ENCODE peak calls at places on chromosome 2, in six cellular contexts. One of them, this sample, is unnamed.

GRCh38 chr2:150997702-150998480 is 263.8 kb downstream of the RBM43 start:
- DNase-seq in stomach: no peak
- DNase-seq in left lung: no peak
- DNase-seq in PC-9: no peak
- DNase-seq in cardiac fibroblast: no peak
- DNase-seq in kidney epithelial cell: no peak
- DNase-seq in this sample: no peak

GRCh38 chr2:217691920-217692666 is 310.7 kb downstream of the TNS1 start:
- DNase-seq in kidney epithelial cell: no peak
- DNase-seq in PC-9: no peak
- DNase-seq in cardiac fibroblast: peak
- DNase-seq in left lung: no peak
- DNase-seq in stomach: no peak
- DNase-seq in this sample: no peak

GRCh38 chr2:184527058-184527457 is 71.3 kb upstream of the ZNF804A start:
- DNase-seq in kidney epithelial cell: no peak
- DNase-seq in left lung: no peak
- DNase-seq in PC-9: no peak
- DNase-seq in stomach: no peak
- DNase-seq in cardiac fibroblast: no peak
- DNase-seq in this sample: no peak

GRCh38 chr2:26395394-26395793 is 6.3 kb upstream of the DRC1 start:
- DNase-seq in stomach: no peak
- DNase-seq in left lung: no peak
- DNase-seq in cardiac fibroblast: no peak
- DNase-seq in kidney epithelial cell: no peak
- DNase-seq in PC-9: no peak
- DNase-seq in this sample: no peak

GRCh38 chr2:161077367-161078210 is 82.6 kb upstream of the TANK start:
- DNase-seq in PC-9: no peak
- DNase-seq in left lung: peak
- DNase-seq in cardiac fibroblast: peak
- DNase-seq in kidney epithelial cell: no peak
- DNase-seq in stomach: no peak
- DNase-seq in this sample: no peak

GRCh38 chr2:11842324-11842723 is 95.9 kb downstream of the LPIN1 start:
- DNase-seq in kidney epithelial cell: no peak
- DNase-seq in left lung: no peak
- DNase-seq in PC-9: no peak
- DNase-seq in stomach: peak
- DNase-seq in cardiac fibroblast: peak
- DNase-seq in this sample: no peak

GRCh38 chr2:118991554-118991953 is 49.6 kb downstream of the MARCO start:
- DNase-seq in left lung: no peak
- DNase-seq in kidney epithelial cell: no peak
- DNase-seq in cardiac fibroblast: no peak
- DNase-seq in PC-9: no peak
- DNase-seq in stomach: peak
- DNase-seq in this sample: no peak

GRCh38 chr2:13545320-13545719 is 828.6 kb downstream of the TRIB2 start:
- DNase-seq in stomach: no peak
- DNase-seq in PC-9: peak
- DNase-seq in cardiac fibroblast: no peak
- DNase-seq in kidney epithelial cell: no peak
- DNase-seq in left lung: no peak
- DNase-seq in this sample: no peak

GRCh38 chr2:60474301-60474700 is 79.2 kb downstream of the BCL11A start:
- DNase-seq in left lung: no peak
- DNase-seq in stomach: no peak
- DNase-seq in PC-9: no peak
- DNase-seq in cardiac fibroblast: no peak
- DNase-seq in kidney epithelial cell: no peak
- DNase-seq in this sample: no peak

GRCh38 chr2:208062113-208062512 is 36.8 kb upstream of the PLEKHM3 start:
- DNase-seq in left lung: no peak
- DNase-seq in stomach: no peak
- DNase-seq in PC-9: peak
- DNase-seq in kidney epithelial cell: no peak
- DNase-seq in cardiac fibroblast: no peak
- DNase-seq in this sample: no peak

GRCh38 chr2:54666131-54666637 is 57.3 kb upstream of the EML6 start:
- DNase-seq in stomach: peak
- DNase-seq in PC-9: no peak
- DNase-seq in cardiac fibroblast: peak
- DNase-seq in kidney epithelial cell: no peak
- DNase-seq in left lung: no peak
- DNase-seq in this sample: peak

GRCh38 chr2:23503097-23503496 is 118.1 kb downstream of the KLHL29 start:
- DNase-seq in kidney epithelial cell: no peak
- DNase-seq in stomach: no peak
- DNase-seq in left lung: no peak
- DNase-seq in cardiac fibroblast: no peak
- DNase-seq in PC-9: no peak
- DNase-seq in this sample: no peak

GRCh38 chr2:232529806-232530547 is 4.0 kb downstream of the CHRND start:
- DNase-seq in left lung: no peak
- DNase-seq in cardiac fibroblast: no peak
- DNase-seq in kidney epithelial cell: no peak
- DNase-seq in stomach: no peak
- DNase-seq in PC-9: no peak
- DNase-seq in this sample: no peak

GRCh38 chr2:37068671-37069070 is 15.5 kb downstream of the HEATR5B start:
- DNase-seq in kidney epithelial cell: no peak
- DNase-seq in left lung: no peak
- DNase-seq in PC-9: no peak
- DNase-seq in stomach: no peak
- DNase-seq in cardiac fibroblast: no peak
- DNase-seq in this sample: no peak

GRCh38 chr2:239518286-239519080 is 117.7 kb upstream of the HDAC4 start:
- DNase-seq in cardiac fibroblast: no peak
- DNase-seq in stomach: no peak
- DNase-seq in left lung: no peak
- DNase-seq in kidney epithelial cell: no peak
- DNase-seq in PC-9: no peak
- DNase-seq in this sample: no peak

GRCh38 chr2:239303711-239304532 is 96.9 kb downstream of the HDAC4 start:
- DNase-seq in stomach: peak
- DNase-seq in cardiac fibroblast: no peak
- DNase-seq in kidney epithelial cell: no peak
- DNase-seq in left lung: no peak
- DNase-seq in PC-9: no peak
- DNase-seq in this sample: no peak

GRCh38 chr2:201118957-201119848 is 3.2 kb downstream of the CFLAR start:
- DNase-seq in cardiac fibroblast: peak
- DNase-seq in stomach: no peak
- DNase-seq in left lung: no peak
- DNase-seq in PC-9: peak
- DNase-seq in kidney epithelial cell: no peak
- DNase-seq in this sample: no peak

GRCh38 chr2:23719721-23720120 is 207.2 kb downstream of the ATAD2B start:
- DNase-seq in kidney epithelial cell: no peak
- DNase-seq in stomach: no peak
- DNase-seq in PC-9: no peak
- DNase-seq in left lung: no peak
- DNase-seq in cardiac fibroblast: no peak
- DNase-seq in this sample: no peak

GRCh38 chr2:219446101-219446504 is 11.5 kb downstream of the SPEG start:
- DNase-seq in kidney epithelial cell: no peak
- DNase-seq in cardiac fibroblast: peak
- DNase-seq in stomach: no peak
- DNase-seq in left lung: no peak
- DNase-seq in PC-9: no peak
- DNase-seq in this sample: no peak

GRCh38 chr2:18428516-18428915 is 131.9 kb downstream of the RDH14 start:
- DNase-seq in kidney epithelial cell: no peak
- DNase-seq in PC-9: no peak
- DNase-seq in cardiac fibroblast: no peak
- DNase-seq in stomach: no peak
- DNase-seq in left lung: no peak
- DNase-seq in this sample: no peak

GRCh38 chr2:213233438-213234330 is 50.6 kb upstream of the SPAG16 start:
- DNase-seq in cardiac fibroblast: no peak
- DNase-seq in PC-9: no peak
- DNase-seq in left lung: no peak
- DNase-seq in kidney epithelial cell: no peak
- DNase-seq in stomach: no peak
- DNase-seq in this sample: no peak

GRCh38 chr2:189412330-189412953 is 28.8 kb upstream of the WDR75 start:
- DNase-seq in left lung: no peak
- DNase-seq in kidney epithelial cell: no peak
- DNase-seq in cardiac fibroblast: peak
- DNase-seq in stomach: no peak
- DNase-seq in PC-9: no peak
- DNase-seq in this sample: peak

GRCh38 chr2:215946581-215946980 is 66.8 kb downstream of the MREG start:
- DNase-seq in cardiac fibroblast: no peak
- DNase-seq in PC-9: no peak
- DNase-seq in stomach: no peak
- DNase-seq in kidney epithelial cell: no peak
- DNase-seq in left lung: no peak
- DNase-seq in this sample: no peak

GRCh38 chr2:16643099-16643498 is 22.5 kb downstream of the CYRIA start:
- DNase-seq in stomach: no peak
- DNase-seq in left lung: no peak
- DNase-seq in PC-9: peak
- DNase-seq in kidney epithelial cell: no peak
- DNase-seq in cardiac fibroblast: peak
- DNase-seq in this sample: no peak

GRCh38 chr2:234534515-234534914 is 37.6 kb upstream of the ARL4C start:
- DNase-seq in stomach: no peak
- DNase-seq in PC-9: no peak
- DNase-seq in kidney epithelial cell: no peak
- DNase-seq in cardiac fibroblast: no peak
- DNase-seq in left lung: no peak
- DNase-seq in this sample: no peak

DNA sequence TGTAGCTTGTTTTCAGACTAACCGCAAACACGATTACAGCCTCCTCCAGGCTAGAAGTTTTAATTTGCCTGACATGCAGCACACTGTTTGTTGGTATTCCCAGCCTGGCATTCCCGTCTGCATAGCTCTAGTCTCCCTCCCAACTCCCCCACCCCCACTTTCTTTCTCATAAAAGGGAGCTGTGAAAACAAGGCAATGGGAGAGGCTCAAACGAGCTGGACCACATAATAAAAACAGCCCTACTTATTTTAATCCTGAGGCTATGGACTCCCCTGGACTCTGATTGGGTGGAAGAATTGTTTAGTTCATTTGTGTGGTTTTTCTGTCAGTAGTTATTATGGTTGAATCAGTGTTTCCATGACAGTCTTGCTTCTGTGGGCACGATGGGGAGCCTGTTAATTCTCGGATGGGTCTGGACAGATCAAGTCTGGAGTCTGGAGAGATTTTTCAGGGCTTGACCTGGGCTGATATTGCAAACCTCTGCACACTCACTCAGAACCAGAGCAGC is 1.2 kb downstream of the STON1 start:
- DNase-seq in stomach: no peak
- DNase-seq in left lung: no peak
- DNase-seq in kidney epithelial cell: peak
- DNase-seq in cardiac fibroblast: peak
- DNase-seq in PC-9: no peak
- DNase-seq in this sample: peak
- H3K4me3 ChIP-seq in stomach: peak
- H3K4me3 ChIP-seq in left lung: peak
- H3K4me3 ChIP-seq in kidney epithelial cell: peak
- H3K4me3 ChIP-seq in cardiac fibroblast: peak
- H3K4me3 ChIP-seq in PC-9: no peak
- H3K4me3 ChIP-seq in this sample: peak

DNA sequence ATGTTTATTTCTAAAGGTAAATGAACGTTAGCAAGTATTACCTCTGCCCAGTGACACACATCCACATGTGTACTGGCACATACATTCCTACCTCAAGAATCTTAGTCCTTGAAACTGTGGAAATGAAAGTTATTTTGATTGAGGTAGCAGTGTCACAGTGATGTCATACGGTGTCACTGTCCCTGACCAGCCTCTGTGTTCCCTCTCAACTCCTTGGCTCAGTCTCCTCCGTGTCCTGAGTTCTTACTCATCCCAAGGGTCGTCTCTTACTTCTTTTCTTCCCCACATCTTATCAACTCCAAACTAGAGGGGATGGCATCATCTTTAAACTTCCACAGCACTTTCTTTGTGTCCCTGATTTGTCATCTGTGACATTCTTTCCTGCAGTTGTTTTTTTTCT is 3.3 kb downstream of the NCK2 start:
- DNase-seq in PC-9: no peak
- DNase-seq in stomach: no peak
- DNase-seq in cardiac fibroblast: no peak
- DNase-seq in kidney epithelial cell: no peak
- DNase-seq in left lung: no peak
- DNase-seq in this sample: no peak
- H3K4me3 ChIP-seq in PC-9: no peak
- H3K4me3 ChIP-seq in stomach: no peak
- H3K4me3 ChIP-seq in cardiac fibroblast: no peak
- H3K4me3 ChIP-seq in kidney epithelial cell: no peak
- H3K4me3 ChIP-seq in left lung: no peak
- H3K4me3 ChIP-seq in this sample: no peak

DNA sequence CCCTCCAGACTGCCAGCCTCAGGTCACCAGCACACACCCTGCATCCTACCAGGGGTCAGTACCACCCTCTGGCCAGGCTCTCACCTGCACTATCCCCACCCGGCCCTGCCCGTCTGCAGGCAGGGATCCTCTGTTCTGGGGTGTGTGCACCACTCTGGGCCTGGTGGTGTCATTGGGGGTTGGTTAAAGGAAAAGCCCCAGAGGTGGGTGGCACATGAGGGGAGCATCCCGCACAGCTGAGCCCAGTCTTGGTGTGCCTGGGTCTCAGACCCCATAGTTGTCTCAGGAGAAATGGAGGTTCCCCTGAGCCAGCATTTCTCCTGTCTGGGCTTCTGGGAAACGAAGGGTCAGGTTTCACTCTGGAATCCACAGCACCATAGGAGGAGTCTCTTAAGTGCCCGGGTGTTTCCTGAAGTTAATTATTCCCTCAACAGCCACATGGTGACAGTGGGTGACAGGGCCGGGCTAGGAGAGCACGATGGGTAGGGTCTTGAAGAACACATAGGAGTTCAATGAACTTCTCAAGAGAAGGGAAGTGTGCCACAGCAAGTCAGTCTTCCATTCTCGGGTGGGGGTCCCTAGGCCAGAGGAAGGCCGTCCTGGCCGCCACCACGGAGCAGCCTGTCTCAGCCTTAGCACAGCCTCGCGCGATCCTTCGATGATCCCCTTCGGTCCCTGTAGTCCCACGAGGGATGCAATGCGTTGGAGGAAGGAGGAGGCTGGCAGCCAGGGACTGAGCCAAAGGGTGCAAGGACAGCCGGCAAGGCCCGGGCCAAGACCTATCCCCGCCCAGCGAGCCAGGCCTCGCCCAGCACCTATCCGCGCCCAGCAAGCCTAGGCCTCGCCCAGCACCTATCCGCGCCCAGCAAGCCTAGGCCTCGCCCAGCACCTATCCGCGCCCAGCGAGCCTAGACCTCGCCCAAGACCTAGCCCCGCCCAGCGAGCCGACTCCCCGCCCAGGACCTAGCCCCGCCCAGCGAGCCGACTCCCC is 1.1 kb upstream of the FARP2 start:
- DNase-seq in PC-9: peak
- DNase-seq in stomach: peak
- DNase-seq in cardiac fibroblast: peak
- DNase-seq in left lung: peak
- DNase-seq in kidney epithelial cell: peak
- DNase-seq in this sample: peak
- H3K4me3 ChIP-seq in PC-9: peak
- H3K4me3 ChIP-seq in stomach: peak
- H3K4me3 ChIP-seq in cardiac fibroblast: peak
- H3K4me3 ChIP-seq in left lung: peak
- H3K4me3 ChIP-seq in kidney epithelial cell: no peak
- H3K4me3 ChIP-seq in this sample: peak

GRCh38 chr2:128092656-128093055 is 1.7 kb downstream of the UGGT1 start:
- DNase-seq in left lung: no peak
- DNase-seq in kidney epithelial cell: no peak
- DNase-seq in stomach: no peak
- DNase-seq in PC-9: no peak
- DNase-seq in cardiac fibroblast: no peak
- DNase-seq in this sample: no peak
- H3K4me3 ChIP-seq in left lung: peak
- H3K4me3 ChIP-seq in kidney epithelial cell: no peak
- H3K4me3 ChIP-seq in stomach: no peak
- H3K4me3 ChIP-seq in PC-9: peak
- H3K4me3 ChIP-seq in cardiac fibroblast: no peak
- H3K4me3 ChIP-seq in this sample: no peak